ENCODE peak calls at places on chromosome 15, in nine cellular contexts. J is WTC11; G is left kidney; I is C1 segment of cervical spinal cord; H is Peyer's patch; C is stromal cell of bone marrow; S is NT2/D1; Y is stimulated activated CD8-positive, alpha-beta memory T cell treated with anti-CD3 and anti-CD28 coated beads, Interleukin-4, amount 100 ng/mL, for 1 hour; X is DMS 273 treated with DMSO at 0.1 percent for 48 hours. Q is an unnamed sample.
A peak's percentile ranks its signal among the peaks of the same experiment; 100 is the strongest.

GRCh38 chr15:32651229-32651837 is 9.8 kb downstream of the SCG5 start:
- DNase-seq in J (peak; percentile 70), G (peak; percentile 78), I (peak; percentile 30), H (no peak), C (peak; percentile 43), S (no peak), Y (peak; percentile 9), X (no peak), Q (peak; percentile 44)

GRCh38 chr15:55774113-55774970 is 31.4 kb upstream of the PRTG start:
- DNase-seq in J (peak; percentile 84), G (peak; percentile 77), I (no peak), H (peak; percentile 49), C (no peak), S (no peak), Y (no peak), X (no peak), Q (peak; percentile 0)

GRCh38 chr15:86275361-86275760 is 195.7 kb downstream of the AGBL1 start:
- DNase-seq in J (no peak), G (no peak), I (no peak), H (no peak), C (no peak), S (no peak), Y (no peak), X (no peak), Q (no peak)

GRCh38 chr15:70539912-70540520 is 223.3 kb downstream of the UACA start:
- DNase-seq in J (no peak), G (no peak), I (no peak), H (no peak), C (no peak), S (no peak), Y (no peak), X (no peak), Q (no peak)

GRCh38 chr15:58355352-58355964 is 76.3 kb upstream of the LIPC start:
- DNase-seq in J (no peak), G (no peak), I (no peak), H (no peak), C (no peak), S (no peak), Y (no peak), X (no peak), Q (no peak)

GRCh38 chr15:55279746-55280351 is 9.8 kb downstream of the RAB27A start:
- DNase-seq in J (no peak), G (no peak), I (no peak), H (no peak), C (peak; percentile 71), S (no peak), Y (peak; percentile 39), X (peak; percentile 1), Q (no peak)

GRCh38 chr15:25180606-25181289 is 226.0 kb downstream of the SNRPN start:
- DNase-seq in J (peak; percentile 5), G (no peak), I (no peak), H (peak; percentile 15), C (no peak), S (no peak), Y (no peak), X (no peak), Q (no peak)

GRCh38 chr15:67594793-67595192 is 52.3 kb downstream of the MAP2K5 start:
- DNase-seq in J (no peak), G (no peak), I (no peak), H (no peak), C (no peak), S (no peak), Y (no peak), X (no peak), Q (no peak)

GRCh38 chr15:99474981-99475753 is 90.6 kb upstream of the MEF2A start:
- DNase-seq in J (no peak), G (peak; percentile 89), I (no peak), H (peak; percentile 50), C (no peak), S (no peak), Y (no peak), X (no peak), Q (no peak)

GRCh38 chr15:60395276-60396011 is 2.3 kb downstream of the ANXA2 start:
- DNase-seq in J (no peak), G (no peak), I (no peak), H (no peak), C (no peak), S (no peak), Y (no peak), X (no peak), Q (no peak)

GRCh38 chr15:91032919-91033803 is 10.8 kb upstream of the VPS33B start:
- DNase-seq in J (peak; percentile 92), G (peak; percentile 88), I (no peak), H (peak; percentile 89), C (no peak), S (peak; percentile 54), Y (peak; percentile 31), X (no peak), Q (peak; percentile 30)

GRCh38 chr15:85973584-85974347 is 105.9 kb upstream of the AGBL1 start:
- DNase-seq in J (peak; percentile 45), G (peak; percentile 94), I (no peak), H (no peak), C (no peak), S (peak; percentile 30), Y (no peak), X (no peak), Q (no peak)

GRCh38 chr15:58967479-58967878 is 20.0 kb upstream of the RNF111 start:
- DNase-seq in J (no peak), G (no peak), I (no peak), H (no peak), C (no peak), S (no peak), Y (no peak), X (no peak), Q (no peak)

GRCh38 chr15:43273243-43273642 is 6.5 kb upstream of the TGM5 start:
- DNase-seq in J (no peak), G (no peak), I (no peak), H (no peak), C (no peak), S (no peak), Y (no peak), X (no peak), Q (no peak)

GRCh38 chr15:89070197-89071124 is 17.8 kb upstream of the ABHD2 start:
- DNase-seq in J (no peak), G (no peak), I (no peak), H (no peak), C (no peak), S (no peak), Y (no peak), X (no peak), Q (no peak)

GRCh38 chr15:62389887-62390792 is 225.1 kb upstream of the C2CD4B start:
- DNase-seq in J (peak; percentile 65), G (peak; percentile 92), I (peak; percentile 64), H (peak; percentile 83), C (peak; percentile 63), S (peak; percentile 76), Y (no peak), X (no peak), Q (peak; percentile 56)

GRCh38 chr15:100623301-100623700 is 20.9 kb downstream of the ASB7 start:
- DNase-seq in J (no peak), G (no peak), I (no peak), H (no peak), C (peak; percentile 20), S (no peak), Y (no peak), X (no peak), Q (no peak)

GRCh38 chr15:58378241-58379085 is 53.3 kb upstream of the LIPC start:
- DNase-seq in J (no peak), G (no peak), I (no peak), H (no peak), C (peak; percentile 36), S (no peak), Y (no peak), X (no peak), Q (no peak)

GRCh38 chr15:58770519-58770856 is 614 bp upstream of the MINDY2 start:
- DNase-seq in J (no peak), G (no peak), I (no peak), H (no peak), C (peak; percentile 83), S (no peak), Y (peak; percentile 7), X (peak; percentile 27), Q (no peak)

GRCh38 chr15:100712226-100712625 is 109.8 kb downstream of the ASB7 start:
- DNase-seq in J (no peak), G (no peak), I (no peak), H (no peak), C (no peak), S (no peak), Y (no peak), X (no peak), Q (no peak)

GRCh38 chr15:65086680-65087111 is 10.2 kb downstream of the KBTBD13 start:
- DNase-seq in J (no peak), G (no peak), I (no peak), H (no peak), C (no peak), S (no peak), Y (no peak), X (peak; percentile 17), Q (no peak)